ENCODE peak calls at places on chromosomes 6 and 20, in seven cellular contexts. Y is PC-3, B is A549, Q is lower lobe of right lung, V is AG04450, F is AG04449, L is H9. P is an unnamed sample.

GRCh38 chr6:13709698-13710551 is 1.7 kb downstream of the RANBP9 start:
- DNase-seq in Y (peak), B (no peak), Q (no peak), V (no peak), F (no peak), L (no peak), P (no peak)

GRCh38 chr6:158552055-158552795 is 7.7 kb upstream of the TMEM181 start:
- DNase-seq in Y (no peak), B (no peak), Q (no peak), V (no peak), F (no peak), L (no peak), P (no peak)

GRCh38 chr6:169189227-169189626 is 64.4 kb downstream of the THBS2 start:
- DNase-seq in Y (no peak), B (no peak), Q (no peak), V (no peak), F (no peak), L (no peak), P (no peak)

GRCh38 chr6:47414517-47415167 is 62.9 kb upstream of the CD2AP start:
- DNase-seq in Y (peak), B (peak), Q (no peak), V (no peak), F (no peak), L (no peak), P (no peak)

GRCh38 chr6:160940197-160940596 is 51.4 kb upstream of the MAP3K4 start:
- DNase-seq in Y (no peak), B (no peak), Q (no peak), V (no peak), F (no peak), L (no peak), P (no peak)

GRCh38 chr6:34138924-34139323 is 7.0 kb downstream of the GRM4 start:
- DNase-seq in Y (no peak), B (no peak), Q (no peak), V (no peak), F (no peak), L (no peak), P (no peak)

GRCh38 chr6:69673298-69673697 is 123.5 kb downstream of the LMBRD1 start:
- DNase-seq in Y (no peak), B (no peak), Q (no peak), V (no peak), F (no peak), L (no peak), P (no peak)

GRCh38 chr6:150260931-150261330 is 107.9 kb upstream of the IYD start:
- DNase-seq in Y (no peak), B (no peak), Q (no peak), V (no peak), F (no peak), L (no peak), P (no peak)

GRCh38 chr6:16337280-16337975 is 99.0 kb downstream of the GMPR start:
- DNase-seq in Y (no peak), B (no peak), Q (peak), V (peak), F (no peak), L (no peak), P (no peak)

GRCh38 chr6:46005254-46005653 is 10.4 kb downstream of the CLIC5 start:
- DNase-seq in Y (no peak), B (no peak), Q (no peak), V (no peak), F (no peak), L (no peak), P (no peak)

GRCh38 chr6:74137910-74138309 is 441.9 kb downstream of the CD109 start:
- DNase-seq in Y (no peak), B (peak), Q (no peak), V (peak), F (peak), L (no peak), P (no peak)

GRCh38 chr6:110415297-110415916 is at the start of gene DDO:
- DNase-seq in Y (peak), B (no peak), Q (peak), V (no peak), F (no peak), L (no peak), P (no peak)

GRCh38 chr6:1080453-1081328 is 231.2 kb upstream of the FOXQ1 start:
- DNase-seq in Y (no peak), B (no peak), Q (no peak), V (no peak), F (no peak), L (no peak), P (no peak)

GRCh38 chr20:13430346-13431002 is 208.3 kb downstream of the TASP1 start:
- DNase-seq in Y (peak), B (peak), Q (no peak), V (no peak), F (no peak), L (no peak), P (no peak)

GRCh38 chr6:130434174-130434873 is 68.5 kb downstream of the TMEM200A start:
- DNase-seq in Y (peak), B (no peak), Q (no peak), V (no peak), F (no peak), L (no peak), P (no peak)

GRCh38 chr6:161961796-161962195 is 687.9 kb upstream of the AGPAT4 start:
- DNase-seq in Y (no peak), B (no peak), Q (no peak), V (no peak), F (no peak), L (no peak), P (no peak)

GRCh38 chr6:142845143-142845571 is 99.8 kb downstream of the HIVEP2 start:
- DNase-seq in Y (peak), B (no peak), Q (no peak), V (no peak), F (no peak), L (no peak), P (no peak)

GRCh38 chr6:168709440-168709839 is 268.5 kb downstream of the SMOC2 start:
- DNase-seq in Y (no peak), B (no peak), Q (no peak), V (no peak), F (no peak), L (no peak), P (no peak)

GRCh38 chr20:10781526-10781925 is 107.7 kb upstream of the JAG1 start:
- DNase-seq in Y (no peak), B (no peak), Q (no peak), V (no peak), F (no peak), L (no peak), P (no peak)

GRCh38 chr6:33428891-33429744 is 9.3 kb downstream of the SYNGAP1 start:
- DNase-seq in Y (no peak), B (no peak), Q (no peak), V (no peak), F (no peak), L (no peak), P (no peak)

GRCh38 chr6:125910518-125910917 is 46.1 kb upstream of the HINT3 start:
- DNase-seq in Y (peak), B (no peak), Q (no peak), V (no peak), F (no peak), L (no peak), P (no peak)

GRCh38 chr6:11277275-11278206 is 45.1 kb upstream of the NEDD9 start:
- DNase-seq in Y (peak), B (peak), Q (no peak), V (peak), F (peak), L (peak), P (peak)

GRCh38 chr20:19922716-19923115 is 94.4 kb upstream of the NAA20 start:
- DNase-seq in Y (no peak), B (no peak), Q (no peak), V (no peak), F (no peak), L (no peak), P (no peak)

GRCh38 chr6:65469650-65470049 is 237.4 kb downstream of the EYS start:
- DNase-seq in Y (no peak), B (no peak), Q (no peak), V (no peak), F (no peak), L (no peak), P (no peak)

GRCh38 chr20:2108987-2109386 is 7.4 kb downstream of the STK35 start:
- DNase-seq in Y (peak), B (peak), Q (no peak), V (peak), F (no peak), L (no peak), P (no peak)

GRCh38 chr20:25399038-25399430 is 8.4 kb upstream of the ABHD12 start:
- DNase-seq in Y (peak), B (peak), Q (no peak), V (peak), F (peak), L (peak), P (peak)

GRCh38 chr6:3088446-3088845 is 20.2 kb downstream of the RIPK1 start:
- DNase-seq in Y (no peak), B (no peak), Q (no peak), V (no peak), F (no peak), L (no peak), P (no peak)

GRCh38 chr20:38217791-38218565 is 42.6 kb downstream of the KIAA1755 start:
- DNase-seq in Y (peak), B (peak), Q (no peak), V (peak), F (peak), L (no peak), P (no peak)

GRCh38 chr6:157128235-157128761 is 195.0 kb downstream of the TMEM242 start:
- DNase-seq in Y (no peak), B (no peak), Q (no peak), V (no peak), F (no peak), L (no peak), P (no peak)

GRCh38 chr6:147000545-147001488 is 203.4 kb upstream of the STXBP5 start:
- DNase-seq in Y (no peak), B (no peak), Q (no peak), V (peak), F (no peak), L (no peak), P (no peak)

GRCh38 chr6:52904562-52905279 is 4.8 kb downstream of the GSTA3 start:
- DNase-seq in Y (peak), B (peak), Q (no peak), V (no peak), F (no peak), L (peak), P (no peak)
- TF ChIP-seq CTCF in Y (peak), B (peak), Q (no peak), V (peak), F (peak), L (peak), P (no peak)

GRCh38 chr6:6494677-6495076 is 93.8 kb upstream of the LY86 start:
- DNase-seq in Y (peak), B (peak), Q (peak), V (no peak), F (no peak), L (peak), P (peak)
- TF ChIP-seq CTCF in Y (peak), B (no peak), Q (peak), V (no peak), F (peak), L (peak), P (peak)

GRCh38 chr6:31805939-31806469 is 762 bp downstream of the LSM2 start:
- DNase-seq in Y (no peak), B (no peak), Q (peak), V (no peak), F (no peak), L (no peak), P (no peak)

GRCh38 chr6:31811645-31812044 is 3.4 kb downstream of the HSPA1L start:
- DNase-seq in Y (no peak), B (no peak), Q (peak), V (no peak), F (no peak), L (no peak), P (no peak)

GRCh38 chr6:31806470-31807272 is at the start of gene LSM2:
- DNase-seq in Y (peak), B (peak), Q (peak), V (peak), F (peak), L (peak), P (peak)
- TF ChIP-seq CTCF in Y (peak), B (peak), Q (peak), V (peak), F (peak), L (peak), P (peak)

GRCh38 chr20:50690562-50690978 is 772 bp downstream of the RIPOR3 start:
- DNase-seq in Y (no peak), B (no peak), Q (no peak), V (no peak), F (no peak), L (no peak), P (peak)

GRCh38 chr20:50690979-50691584 is at the start of gene RIPOR3:
- DNase-seq in Y (no peak), B (no peak), Q (no peak), V (no peak), F (no peak), L (peak), P (peak)

GRCh38 chr20:50691585-50692552 is 527 bp upstream of the RIPOR3 start:
- DNase-seq in Y (no peak), B (no peak), Q (no peak), V (peak), F (no peak), L (peak), P (peak)

GRCh38 chr20:50688256-50688655 is 3.1 kb downstream of the RIPOR3 start:
- DNase-seq in Y (no peak), B (no peak), Q (no peak), V (no peak), F (no peak), L (no peak), P (no peak)

GRCh38 chr20:50689864-50690263 is 1.5 kb downstream of the RIPOR3 start:
- DNase-seq in Y (no peak), B (no peak), Q (no peak), V (no peak), F (no peak), L (no peak), P (no peak)
- TF ChIP-seq CTCF in Y (no peak), B (no peak), Q (no peak), V (no peak), F (no peak), L (no peak), P (no peak)

GRCh38 chr20:61662226-61662945 is 403.3 kb downstream of the TAF4 start:
- DNase-seq in Y (no peak), B (no peak), Q (no peak), V (no peak), F (no peak), L (peak), P (no peak)
- TF ChIP-seq CTCF in Y (peak), B (no peak), Q (no peak), V (peak), F (no peak), L (peak), P (peak)

DNA sequence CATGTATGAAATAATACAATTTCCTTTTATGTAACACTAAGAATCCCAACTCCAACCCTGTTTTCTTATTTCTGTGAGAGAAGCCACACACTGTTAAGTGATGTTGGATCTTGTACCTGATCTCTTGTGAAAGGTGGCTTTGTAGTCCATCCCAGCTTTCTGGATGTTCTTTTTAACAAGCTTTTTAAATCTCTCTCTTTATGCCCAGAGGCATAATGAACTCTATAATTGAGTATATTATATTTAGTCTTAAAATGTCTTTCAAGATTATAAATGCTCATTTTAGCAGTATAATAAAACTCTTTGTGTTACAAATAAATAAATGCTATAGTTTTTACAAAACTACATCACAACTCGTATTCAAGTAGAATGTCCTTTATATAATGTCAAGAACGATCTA is 922.1 kb downstream of the EPHA7 start:
- DNase-seq in Y (no peak), B (no peak), Q (no peak), V (no peak), F (no peak), L (no peak), P (no peak)
- TF ChIP-seq CTCF in Y (no peak), B (no peak), Q (no peak), V (no peak), F (no peak), L (no peak), P (no peak)

GRCh38 chr6:36428911-36429310 is 13.7 kb downstream of the PXT1 start:
- DNase-seq in Y (no peak), B (no peak), Q (no peak), V (no peak), F (no peak), L (no peak), P (no peak)
- TF ChIP-seq CTCF in Y (no peak), B (no peak), Q (no peak), V (no peak), F (no peak), L (no peak), P (peak)

GRCh38 chr20:40326794-40327193 is 362.2 kb downstream of the MAFB start:
- DNase-seq in Y (no peak), B (no peak), Q (peak), V (no peak), F (no peak), L (no peak), P (no peak)
- TF ChIP-seq CTCF in Y (no peak), B (no peak), Q (no peak), V (no peak), F (no peak), L (no peak), P (no peak)